ENCODE peak calls at places on chromosome 9, in five cellular contexts. R is HCT116, Y is GM23338, P is MM.1S, U is GM23248. A is an unnamed sample. For H3K9me2, the result is how much of the 10 kb centered on the place peaks cover.

GRCh38 chr9:5557606-5558587 is 47.6 kb downstream of the PDCD1LG2 start:
- DNase-seq in R (no peak), Y (no peak), P (peak), U (no peak), A (no peak)

GRCh38 chr9:133982971-133983720 is 9.0 kb downstream of the VAV2 start:
- DNase-seq in R (no peak), Y (no peak), P (no peak), U (no peak), A (no peak)

GRCh38 chr9:77943053-77943452 is 88.6 kb downstream of the GNAQ start:
- DNase-seq in R (no peak), Y (no peak), P (no peak), U (peak), A (no peak)

GRCh38 chr9:27181381-27181780 is 72.4 kb downstream of the TEK start:
- DNase-seq in R (no peak), Y (no peak), P (no peak), U (peak), A (peak)

GRCh38 chr9:79264511-79265448 is 307.0 kb upstream of the TLE4 start:
- DNase-seq in R (no peak), Y (no peak), P (no peak), U (peak), A (no peak)

GRCh38 chr9:106644661-106645060 is 218.3 kb upstream of the ZNF462 start:
- DNase-seq in R (no peak), Y (no peak), P (no peak), U (no peak), A (no peak)

GRCh38 chr9:98523231-98523901 is 185.4 kb downstream of the GABBR2 start:
- DNase-seq in R (no peak), Y (peak), P (no peak), U (peak), A (peak)

GRCh38 chr9:16675131-16675530 is 195.3 kb downstream of the BNC2 start:
- DNase-seq in R (no peak), Y (no peak), P (no peak), U (peak), A (peak)

GRCh38 chr9:21674894-21675293 is 127.5 kb upstream of the MTAP start:
- DNase-seq in R (peak), Y (no peak), P (no peak), U (peak), A (peak)

DNA sequence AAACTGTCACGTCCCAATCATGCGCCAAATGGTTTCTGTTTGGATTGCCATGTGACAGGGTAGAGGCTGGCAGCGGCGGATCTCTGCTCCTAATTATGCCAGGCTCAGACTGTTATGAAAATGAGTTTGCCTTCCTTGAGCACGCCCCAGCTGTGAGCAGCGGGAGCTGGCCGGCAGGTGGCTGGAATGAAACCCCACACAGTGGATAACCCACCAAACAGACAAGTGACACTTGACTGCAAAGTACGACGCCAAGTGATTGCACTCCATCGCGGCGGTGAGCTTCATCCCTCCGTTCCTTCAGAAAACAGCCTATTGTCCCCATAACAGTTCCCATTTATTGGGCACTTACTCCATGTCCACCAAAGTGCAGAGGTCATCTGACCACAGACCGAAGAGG is 75.4 kb downstream of the CFAP77 start:
- DNase-seq in R (no peak), Y (no peak), P (no peak), U (no peak), A (no peak)
- TF ChIP-seq EZH2 in R (no peak), Y (no peak), P (no peak), U (no peak), A (no peak)

GRCh38 chr9:69186841-69187611 is 12.9 kb downstream of the TJP2 start:
- DNase-seq in R (no peak), Y (no peak), P (no peak), U (peak), A (peak)
- H3K9me2 ChIP-seq in R (under half), Y (under half), P (under half), U (under half), A (under half)

GRCh38 chr9:2625427-2625826 is 3.8 kb downstream of the VLDLR start:
- DNase-seq in R (no peak), Y (no peak), P (no peak), U (peak), A (no peak)

GRCh38 chr9:2623866-2624682 is 2.5 kb downstream of the VLDLR start:
- DNase-seq in R (no peak), Y (peak), P (no peak), U (no peak), A (no peak)

GRCh38 chr9:2621678-2622360 is at the start of gene VLDLR:
- DNase-seq in R (no peak), Y (peak), P (peak), U (peak), A (no peak)

GRCh38 chr9:2622361-2623045 is 916 bp downstream of the VLDLR start:
- DNase-seq in R (no peak), Y (peak), P (no peak), U (peak), A (no peak)

GRCh38 chr9:2623046-2623865 is 1.7 kb downstream of the VLDLR start:
- DNase-seq in R (no peak), Y (peak), P (no peak), U (peak), A (no peak)
- TF ChIP-seq EZH2 in R (no peak), Y (no peak), P (no peak), U (no peak), A (no peak)

GRCh38 chr9:122251351-122251750 is 13.3 kb downstream of the RBM18 start:
- DNase-seq in R (no peak), Y (no peak), P (no peak), U (no peak), A (no peak)
- H3K9me2 ChIP-seq in R (under half), Y (under half), P (under half), U (under half), A (under half)

DNA sequence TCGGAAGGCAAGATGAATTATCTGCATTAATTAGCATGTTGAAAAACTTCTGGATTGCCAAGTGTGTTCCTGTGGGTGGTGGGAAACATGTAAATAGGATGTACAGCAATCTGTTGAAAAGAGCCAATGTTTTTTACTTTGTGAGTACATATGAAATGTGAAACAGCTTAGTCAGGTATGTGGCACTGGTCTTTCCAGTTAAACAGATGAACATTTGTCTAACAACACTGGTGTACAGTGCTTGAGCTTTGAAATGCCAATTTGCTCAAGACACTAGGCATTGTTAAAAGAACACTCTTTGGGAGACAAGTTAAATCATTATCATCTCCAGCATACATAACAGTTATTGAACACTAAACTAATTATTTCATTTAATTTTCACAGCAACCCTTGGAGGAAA is 107.3 kb upstream of the SLC24A2 start:
- DNase-seq in R (no peak), Y (no peak), P (no peak), U (no peak), A (no peak)
- TF ChIP-seq EZH2 in R (no peak), Y (no peak), P (no peak), U (no peak), A (no peak)

DNA sequence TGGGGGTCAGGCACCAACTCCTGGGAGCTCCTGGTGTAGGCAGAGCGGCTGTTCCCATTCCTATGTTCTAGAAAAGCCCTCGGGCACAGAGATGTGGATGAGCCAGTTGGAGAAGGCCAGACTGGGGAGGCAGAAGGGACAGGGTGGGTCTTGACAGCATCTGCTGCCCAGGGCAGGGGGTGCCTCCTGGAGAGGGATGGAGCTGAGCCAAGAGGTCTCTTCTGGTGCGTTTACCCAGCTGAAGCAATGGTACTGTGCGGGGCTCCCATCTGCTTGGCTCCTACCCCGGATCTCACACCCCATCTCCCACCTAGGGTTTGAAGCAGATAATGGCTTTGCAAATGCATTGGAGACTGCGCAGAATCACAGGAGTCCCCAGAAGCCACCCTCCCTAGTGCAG is 41.3 kb downstream of the SHB start:
- DNase-seq in R (no peak), Y (no peak), P (no peak), U (no peak), A (no peak)
- H3K9me2 ChIP-seq in R (under half), Y (under half), P (under half), U (under half), A (under half)